ENCODE peak calls at places on chromosome 15, in seven cellular contexts. F is cardiac fibroblast; B is hypothalamus; R is foreskin fibroblast; K is activated B cell treated with CpG ODN at 0.5 μM for 24 hours; U is CD8-positive, alpha-beta memory T cell; M is central memory CD4-positive, alpha-beta T cell. I is an unnamed sample.

GRCh38 chr15:77527831-77528231 is 104.9 kb downstream of the LINGO1 start:
- DNase-seq in F (no peak), B (no peak), R (no peak), K (no peak), U (no peak), M (no peak), I (no peak)

GRCh38 chr15:65939901-65940617 is 70.8 kb downstream of the RAB11A start:
- DNase-seq in F (peak), B (no peak), R (peak), K (no peak), U (no peak), M (no peak), I (peak)

GRCh38 chr15:60006203-60006782 is 2.2 kb downstream of the FOXB1 start:
- DNase-seq in F (peak), B (no peak), R (peak), K (no peak), U (peak), M (peak), I (no peak)

GRCh38 chr15:22942306-22942855 is 37.8 kb downstream of the CYFIP1 start:
- DNase-seq in F (no peak), B (no peak), R (no peak), K (no peak), U (no peak), M (no peak), I (no peak)

GRCh38 chr15:83846847-83847246 is 192.9 kb downstream of the ADAMTSL3 start:
- DNase-seq in F (peak), B (no peak), R (peak), K (no peak), U (no peak), M (no peak), I (no peak)

GRCh38 chr15:40900256-40901052 is 6.2 kb downstream of the VPS18 start:
- DNase-seq in F (no peak), B (no peak), R (no peak), K (no peak), U (no peak), M (no peak), I (no peak)

GRCh38 chr15:88238618-88239430 is 17.7 kb downstream of the NTRK3 start:
- DNase-seq in F (peak), B (no peak), R (no peak), K (no peak), U (no peak), M (no peak), I (no peak)

GRCh38 chr15:77461486-77461885 is 40.8 kb downstream of the HMG20A start:
- DNase-seq in F (no peak), B (no peak), R (peak), K (no peak), U (no peak), M (no peak), I (no peak)

GRCh38 chr15:74841761-74842385 is 1.1 kb downstream of the ULK3 start:
- DNase-seq in F (no peak), B (no peak), R (no peak), K (no peak), U (no peak), M (no peak), I (no peak)

GRCh38 chr15:66592505-66593218 is 26.9 kb upstream of the LCTL start:
- DNase-seq in F (peak), B (no peak), R (no peak), K (no peak), U (no peak), M (no peak), I (peak)

GRCh38 chr15:100771745-100772144 is 107.9 kb upstream of the ALDH1A3 start:
- DNase-seq in F (peak), B (no peak), R (peak), K (no peak), U (no peak), M (no peak), I (no peak)

GRCh38 chr15:99433757-99434211 is 132.0 kb upstream of the MEF2A start:
- DNase-seq in F (no peak), B (no peak), R (no peak), K (no peak), U (no peak), M (no peak), I (peak)

GRCh38 chr15:67100124-67100791 is 34.9 kb downstream of the SMAD3 start:
- DNase-seq in F (no peak), B (no peak), R (no peak), K (no peak), U (no peak), M (no peak), I (no peak)

GRCh38 chr15:63136742-63137141 is 15.1 kb downstream of the LACTB start:
- DNase-seq in F (no peak), B (no peak), R (no peak), K (no peak), U (no peak), M (no peak), I (no peak)

GRCh38 chr15:78057803-78058202 is 19.7 kb downstream of the TBC1D2B start:
- DNase-seq in F (no peak), B (no peak), R (no peak), K (no peak), U (no peak), M (no peak), I (no peak)

GRCh38 chr15:66235866-66236265 is 17.7 kb downstream of the MEGF11 start:
- DNase-seq in F (no peak), B (no peak), R (no peak), K (no peak), U (no peak), M (no peak), I (no peak)

GRCh38 chr15:64459382-64459781 is 996 bp upstream of the ZNF609 start:
- DNase-seq in F (no peak), B (no peak), R (no peak), K (no peak), U (no peak), M (no peak), I (no peak)

GRCh38 chr15:52440414-52440813 is 88.3 kb downstream of the MYO5A start:
- DNase-seq in F (no peak), B (no peak), R (peak), K (no peak), U (no peak), M (no peak), I (no peak)

GRCh38 chr15:80404057-80404718 is at the start of gene ARNT2:
- DNase-seq in F (no peak), B (peak), R (peak), K (no peak), U (no peak), M (no peak), I (no peak)

GRCh38 chr15:39442898-39443297 is 138.0 kb upstream of the THBS1 start:
- DNase-seq in F (no peak), B (no peak), R (no peak), K (no peak), U (no peak), M (no peak), I (no peak)

I was measured in stomach.